ENCODE peak calls at places on chromosomes 6 and 20, in seven cellular contexts. D, F, I, H, M, N and K are unnamed samples.

GRCh38 chr6:138113588-138114210 is 6.5 kb upstream of the PERP start:
- DNase-seq in I (no peak), F (no peak), M (no peak), D (no peak), H (no peak), N (no peak), K (no peak)

GRCh38 chr6:153625089-153625488 is 414.0 kb upstream of the OPRM1 start:
- DNase-seq in F (peak; percentile 54), D (peak; percentile 9), H (no peak), N (no peak), M (no peak), I (no peak), K (no peak)

GRCh38 chr20:38135641-38136420 is 29.2 kb downstream of the TGM2 start:
- DNase-seq in F (no peak), M (no peak), I (no peak), H (no peak), D (no peak), N (no peak), K (no peak)

GRCh38 chr20:4513720-4514119 is 208.0 kb upstream of the PRND start:
- DNase-seq in N (no peak), I (no peak), D (peak; percentile 96), M (no peak), F (no peak), H (no peak), K (no peak)

GRCh38 chr6:170026272-170027110 is 264.4 kb downstream of the DLL1 start:
- DNase-seq in H (no peak), I (peak; percentile 65), F (no peak), N (no peak), M (no peak), D (no peak), K (no peak)

GRCh38 chr6:13924146-13924948 is 405 bp upstream of the RNF182 start:
- DNase-seq in H (no peak), M (peak; percentile 90), I (peak; percentile 76), D (peak; percentile 64), N (no peak), F (peak; percentile 78), K (peak; percentile 63)

GRCh38 chr20:32465092-32465900 is 107.2 kb downstream of the ASXL1 start:
- DNase-seq in D (no peak), M (no peak), H (no peak), N (no peak), I (no peak), F (no peak), K (no peak)

GRCh38 chr6:38522322-38522721 is 117.4 kb downstream of the BTBD9 start:
- DNase-seq in F (no peak), I (no peak), H (peak; percentile 11), M (no peak), D (no peak), N (no peak), K (no peak)

GRCh38 chr6:168128006-168128630 is 49.1 kb upstream of the FRMD1 start:
- DNase-seq in N (no peak), F (no peak), D (no peak), M (no peak), I (peak; percentile 63), H (no peak), K (no peak)

GRCh38 chr20:13771853-13772453 is 12.8 kb downstream of the ESF1 start:
- DNase-seq in F (peak; percentile 51), H (no peak), M (no peak), D (peak; percentile 32), I (no peak), N (no peak), K (no peak)

GRCh38 chr6:42279144-42279781 is 61.6 kb upstream of the MRPS10 start:
- DNase-seq in N (no peak), F (no peak), D (peak; percentile 86), H (no peak), I (no peak), M (no peak), K (no peak)

GRCh38 chr6:10190042-10190441 is 224.8 kb downstream of the TFAP2A start:
- DNase-seq in F (no peak), I (no peak), M (no peak), D (peak; percentile 41), N (no peak), H (no peak), K (no peak)

GRCh38 chr6:85771925-85772430 is 129.3 kb upstream of the SYNCRIP start:
- DNase-seq in F (no peak), I (no peak), H (no peak), M (no peak), D (no peak), N (no peak), K (no peak)

GRCh38 chr6:28742668-28743270 is 181.0 kb downstream of the TRIM27 start:
- DNase-seq in M (no peak), F (no peak), I (no peak), N (no peak), D (no peak), H (no peak), K (no peak)

GRCh38 chr20:5073154-5074049 is 46.4 kb downstream of the PCNA start:
- DNase-seq in I (no peak), M (no peak), H (peak; percentile 15), F (no peak), N (no peak), D (peak; percentile 97), K (peak; percentile 95)

GRCh38 chr6:109743739-109744138 is 52.6 kb downstream of the FIG4 start:
- DNase-seq in D (peak; percentile 70), H (no peak), F (no peak), M (no peak), N (no peak), I (no peak), K (no peak)

GRCh38 chr6:121884056-121884455 is 448.6 kb downstream of the GJA1 start:
- DNase-seq in I (no peak), F (no peak), M (no peak), N (no peak), D (no peak), H (no peak), K (no peak)

GRCh38 chr20:38825901-38826625 is 20.6 kb downstream of the PPP1R16B start:
- DNase-seq in H (no peak), D (peak; percentile 68), I (no peak), N (no peak), M (peak; percentile 73), F (peak; percentile 76), K (no peak)

GRCh38 chr6:143629104-143630080 is 48.4 kb upstream of the PHACTR2 start:
- DNase-seq in H (no peak), I (no peak), F (no peak), N (no peak), M (no peak), D (no peak), K (no peak)

GRCh38 chr6:167794386-167795157 is 32.1 kb upstream of the AFDN start:
- DNase-seq in N (no peak), H (no peak), M (no peak), D (no peak), F (no peak), I (peak; percentile 45), K (no peak)

GRCh38 chr20:33656783-33657703 is 5.1 kb upstream of the C20orf144 start:
- DNase-seq in D (no peak), I (no peak), H (no peak), F (no peak), N (no peak), M (no peak), K (no peak)

GRCh38 chr6:17987576-17988421 is at the start of gene KIF13A:
- DNase-seq in M (peak; percentile 78), N (peak; percentile 8), F (peak; percentile 73), H (peak; percentile 80), D (peak; percentile 76), I (peak; percentile 78), K (no peak)

GRCh38 chr20:36988494-36988966 is 37.0 kb upstream of the SAMHD1 start:
- DNase-seq in N (no peak), M (no peak), I (no peak), H (no peak), D (peak; percentile 32), F (no peak), K (no peak)

GRCh38 chr6:127290391-127290963 is 23.8 kb downstream of the RNF146 start:
- DNase-seq in N (no peak), H (no peak), I (no peak), F (no peak), D (no peak), M (no peak), K (no peak)

GRCh38 chr20:57309544-57310115 is 20.0 kb upstream of the SPO11 start:
- DNase-seq in F (no peak), D (no peak), M (no peak), N (no peak), H (no peak), I (no peak), K (no peak)